ENCODE peak calls at places on chromosomes 3 and 15, in ten cellular contexts. Z is ascending aorta, B is kidney, N is fibroblast of lung, O is Panc1, Q is stomach, K is upper lobe of right lung, I is breast epithelium, V is tibial nerve, W is body of pancreas. J is an unnamed sample. For H3K9me3, the result is how much of the 10 kb centered on the place peaks cover.

GRCh38 chr3:107506458-107506857 is 16.3 kb upstream of the BBX start:
- DNase-seq in Z (no peak), B (no peak), N (peak), O (no peak), Q (no peak), K (no peak), I (no peak), V (no peak), W (no peak), J (no peak)

GRCh38 chr15:39345176-39345575 is 235.7 kb upstream of the THBS1 start:
- DNase-seq in Z (no peak), B (no peak), N (no peak), O (no peak), Q (no peak), K (no peak), I (no peak), V (no peak), W (no peak), J (no peak)

GRCh38 chr15:43516185-43516584 is 1.2 kb upstream of the MAP1A start:
- DNase-seq in Z (no peak), B (no peak), N (peak), O (no peak), Q (no peak), K (peak), I (no peak), V (no peak), W (peak), J (no peak)

GRCh38 chr15:85289677-85290365 is 90.6 kb upstream of the AKAP13 start:
- DNase-seq in Z (no peak), B (no peak), N (peak), O (peak), Q (peak), K (no peak), I (no peak), V (no peak), W (peak), J (no peak)

GRCh38 chr3:128946411-128946810 is 47.5 kb downstream of the CFAP92 start:
- DNase-seq in Z (no peak), B (no peak), N (no peak), O (no peak), Q (no peak), K (no peak), I (no peak), V (no peak), W (no peak), J (no peak)

GRCh38 chr3:62607287-62608029 is 234.1 kb upstream of the FEZF2 start:
- DNase-seq in Z (no peak), B (no peak), N (peak), O (no peak), Q (peak), K (peak), I (peak), V (no peak), W (peak), J (no peak)

GRCh38 chr3:139227165-139227564 is 116.7 kb upstream of the MRPS22 start:
- DNase-seq in Z (no peak), B (no peak), N (no peak), O (no peak), Q (peak), K (no peak), I (no peak), V (no peak), W (peak), J (no peak)

GRCh38 chr3:32432045-32432710 is 40.5 kb downstream of the CMTM7 start:
- DNase-seq in Z (no peak), B (no peak), N (no peak), O (no peak), Q (peak), K (no peak), I (peak), V (no peak), W (no peak), J (no peak)

GRCh38 chr15:65082303-65082958 is 5.9 kb downstream of the KBTBD13 start:
- DNase-seq in Z (no peak), B (no peak), N (no peak), O (no peak), Q (no peak), K (peak), I (no peak), V (no peak), W (no peak), J (no peak)

GRCh38 chr3:79249701-79250100 is 518.1 kb downstream of the ROBO1 start:
- DNase-seq in Z (no peak), B (no peak), N (peak), O (no peak), Q (no peak), K (no peak), I (no peak), V (no peak), W (no peak), J (no peak)

GRCh38 chr3:187403768-187404270 is 35.6 kb downstream of the RTP4 start:
- DNase-seq in Z (no peak), B (no peak), N (peak), O (peak), Q (no peak), K (no peak), I (no peak), V (no peak), W (peak), J (no peak)

DNA sequence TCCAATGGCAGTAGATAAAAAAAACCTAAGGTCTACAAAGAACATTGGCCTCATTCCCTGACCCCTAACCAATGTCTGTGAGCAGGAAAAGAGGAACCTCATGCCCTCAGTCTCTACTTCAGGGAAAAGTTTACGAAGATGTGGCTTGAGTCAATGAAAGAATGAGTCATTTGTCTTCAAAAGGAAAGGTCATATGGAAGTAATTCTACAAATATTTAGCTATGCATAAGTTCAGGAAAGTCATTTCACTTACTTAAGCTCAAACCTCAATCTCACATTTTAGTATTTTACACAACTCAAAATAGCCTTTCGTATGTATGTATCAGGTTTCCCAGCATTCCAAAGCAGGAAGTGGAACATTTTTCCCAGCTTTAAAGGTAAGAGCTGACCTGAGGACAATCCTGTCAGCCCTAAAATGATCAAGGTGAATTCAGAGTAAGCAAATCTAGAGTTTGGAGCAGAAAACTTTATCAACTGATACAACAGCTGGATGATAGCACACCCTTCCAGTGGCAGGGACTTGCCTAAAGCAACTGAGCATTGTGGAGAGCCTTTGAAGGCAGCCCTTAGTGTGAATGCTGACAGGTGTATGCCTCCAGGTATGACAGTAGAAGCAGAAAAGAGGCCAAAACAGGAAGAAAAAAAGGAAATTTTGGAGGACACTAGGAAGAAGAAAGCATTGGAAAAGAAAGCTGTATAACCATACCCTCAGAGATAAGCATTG is 53.9 kb upstream of the ACKR4 start:
- DNase-seq in Z (no peak), B (no peak), N (peak), O (peak), Q (no peak), K (no peak), I (no peak), V (no peak), W (no peak), J (no peak)
- H3K27ac ChIP-seq in Z (peak), B (no peak), N (peak), O (no peak), Q (no peak), K (no peak), I (peak), V (no peak), W (peak), J (no peak)

GRCh38 chr15:71747128-71748083 is 62.9 kb upstream of the NR2E3 start:
- DNase-seq in Z (no peak), B (no peak), N (peak), O (peak), Q (no peak), K (no peak), I (no peak), V (no peak), W (no peak), J (no peak)

GRCh38 chr15:71748327-71748726 is 62.0 kb upstream of the NR2E3 start:
- DNase-seq in Z (no peak), B (no peak), N (peak), O (no peak), Q (no peak), K (no peak), I (no peak), V (no peak), W (no peak), J (no peak)

GRCh38 chr15:71752085-71752484 is 58.3 kb upstream of the NR2E3 start:
- DNase-seq in Z (no peak), B (no peak), N (no peak), O (no peak), Q (no peak), K (no peak), I (no peak), V (no peak), W (no peak), J (no peak)

GRCh38 chr15:71746719-71747118 is 63.6 kb upstream of the NR2E3 start:
- DNase-seq in Z (no peak), B (no peak), N (no peak), O (no peak), Q (no peak), K (no peak), I (peak), V (no peak), W (no peak), J (no peak)

GRCh38 chr15:71749500-71749899 is 60.9 kb upstream of the NR2E3 start:
- DNase-seq in Z (no peak), B (no peak), N (no peak), O (no peak), Q (no peak), K (no peak), I (no peak), V (no peak), W (no peak), J (no peak)
- TF ChIP-seq CTCF in Z (no peak), B (no peak), N (no peak), O (no peak), Q (no peak), K (no peak), I (no peak), V (no peak), W (no peak), J (no peak)

GRCh38 chr15:69931159-69931558 is 166.6 kb downstream of the TLE3 start:
- DNase-seq in Z (no peak), B (no peak), N (no peak), O (no peak), Q (no peak), K (no peak), I (no peak), V (no peak), W (no peak), J (no peak)
- H3K9me3 ChIP-seq in Z (under half), B (under half), N (under half), O (under half), Q (under half), K (under half), I (under half), V (under half), W (under half), J (under half)

GRCh38 chr3:50648297-50648696 is 26.4 kb upstream of the DOCK3 start:
- DNase-seq in Z (no peak), B (no peak), N (no peak), O (no peak), Q (no peak), K (no peak), I (no peak), V (no peak), W (no peak), J (no peak)
- H3K27ac ChIP-seq in Z (no peak), B (no peak), N (no peak), O (no peak), Q (peak), K (no peak), I (no peak), V (no peak), W (no peak), J (no peak)

DNA sequence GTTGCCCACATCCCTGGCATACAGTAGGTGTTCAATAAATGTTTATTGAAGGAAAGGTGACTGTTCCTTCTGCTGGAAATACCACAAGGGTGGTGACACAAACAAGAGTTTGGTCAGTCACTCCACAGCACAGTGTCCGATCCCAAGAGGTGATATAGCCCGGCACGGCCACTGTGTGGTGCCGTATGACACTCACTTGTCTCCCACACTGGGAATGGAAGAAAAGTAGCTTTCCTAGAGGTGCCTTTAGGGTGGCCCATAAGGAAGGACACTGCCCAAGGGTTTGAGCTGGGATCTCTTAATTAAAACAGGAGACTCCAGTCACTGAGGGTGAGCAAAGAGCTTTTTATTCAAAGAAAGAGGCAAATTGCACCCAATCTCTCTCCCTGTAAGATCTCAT is 40.5 kb downstream of the TGM4 start:
- DNase-seq in Z (no peak), B (no peak), N (no peak), O (no peak), Q (no peak), K (no peak), I (no peak), V (no peak), W (no peak), J (no peak)
- TF ChIP-seq CTCF in Z (no peak), B (peak), N (peak), O (peak), Q (no peak), K (peak), I (no peak), V (no peak), W (no peak), J (peak)

DNA sequence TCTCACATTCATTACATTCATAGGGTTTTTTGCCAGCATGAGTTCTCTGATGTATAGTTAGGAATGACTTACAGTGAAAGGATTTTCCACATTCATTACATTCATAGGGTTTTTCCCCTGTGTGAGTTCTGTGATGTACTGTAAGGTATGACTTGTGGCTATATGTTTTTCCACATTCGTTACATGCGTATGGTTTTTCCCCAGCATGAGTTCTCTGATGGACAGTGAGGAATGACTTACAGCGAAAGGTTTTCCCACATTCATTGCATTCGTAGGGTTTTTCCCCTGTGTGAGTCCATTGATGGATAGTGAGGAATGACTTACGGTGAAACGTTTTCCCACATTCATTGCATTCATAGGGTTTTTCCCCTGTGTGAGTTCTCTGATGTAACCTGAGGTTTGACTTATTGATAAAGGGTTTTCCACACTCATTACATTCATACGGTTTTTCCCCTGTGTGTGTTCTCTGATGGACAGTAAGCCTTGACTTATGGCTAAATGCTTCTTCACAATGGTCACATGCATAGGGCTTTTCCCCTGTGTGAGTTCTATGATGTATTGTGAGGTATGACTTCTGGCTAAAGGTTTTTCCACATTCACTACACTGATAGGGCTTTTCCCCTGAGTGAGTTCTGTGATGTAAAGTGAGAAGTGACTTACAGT is 47.4 kb downstream of the ZNF717 start:
- DNase-seq in Z (no peak), B (no peak), N (peak), O (no peak), Q (no peak), K (no peak), I (no peak), V (no peak), W (no peak), J (no peak)
- H3K9me3 ChIP-seq in Z (half or more), B (half or more), N (under half), O (under half), Q (half or more), K (half or more), I (half or more), V (half or more), W (half or more), J (half or more)

GRCh38 chr3:89490129-89490528 is 382.7 kb downstream of the EPHA3 start:
- DNase-seq in Z (no peak), B (no peak), N (no peak), O (no peak), Q (no peak), K (no peak), I (no peak), V (no peak), W (no peak), J (no peak)

DNA sequence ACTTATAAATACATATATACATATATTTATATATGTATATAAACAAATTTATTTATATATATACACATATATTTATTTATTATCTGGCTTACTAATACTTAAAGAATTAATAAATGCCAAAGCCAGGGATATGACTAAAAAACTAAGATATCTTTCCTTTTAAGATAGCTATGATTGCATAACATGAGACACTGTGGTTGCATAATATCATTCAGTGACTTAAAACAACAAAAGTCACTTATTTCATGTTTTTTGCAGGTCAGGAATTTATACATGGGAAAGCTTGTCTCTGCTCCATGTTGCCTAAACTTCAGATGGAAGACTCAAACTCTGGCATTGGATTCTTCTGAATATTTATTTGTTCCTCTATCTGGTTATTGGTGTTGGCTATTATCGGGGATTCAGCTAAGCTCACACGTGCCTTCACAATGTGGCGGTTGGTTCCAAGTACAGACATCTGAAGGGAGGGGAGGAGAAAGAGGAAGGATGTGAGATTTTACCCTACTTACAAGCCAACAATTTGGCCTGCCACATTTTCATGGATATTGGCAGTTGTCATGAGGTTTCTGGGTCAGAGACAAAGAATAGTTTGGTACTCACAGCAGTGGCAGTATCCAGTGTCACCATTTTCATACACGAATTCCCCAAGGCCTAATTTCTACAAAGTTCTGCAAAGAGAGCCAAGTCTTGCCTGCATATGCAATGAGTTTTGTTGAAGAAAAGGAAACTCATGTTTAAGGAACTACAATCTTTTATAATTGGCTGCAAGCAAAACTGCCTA is 381.6 kb downstream of the EPHA3 start:
- DNase-seq in Z (no peak), B (no peak), N (peak), O (no peak), Q (no peak), K (no peak), I (no peak), V (no peak), W (no peak), J (no peak)
- H3K27ac ChIP-seq in Z (no peak), B (no peak), N (no peak), O (no peak), Q (no peak), K (no peak), I (no peak), V (no peak), W (no peak), J (no peak)

GRCh38 chr3:182414586-182414985 is 378.7 kb upstream of the ATP11B start:
- DNase-seq in Z (no peak), B (no peak), N (no peak), O (no peak), Q (no peak), K (no peak), I (no peak), V (no peak), W (no peak), J (no peak)
- TF ChIP-seq CTCF in Z (no peak), B (no peak), N (no peak), O (no peak), Q (no peak), K (no peak), I (no peak), V (no peak), W (no peak), J (no peak)

DNA sequence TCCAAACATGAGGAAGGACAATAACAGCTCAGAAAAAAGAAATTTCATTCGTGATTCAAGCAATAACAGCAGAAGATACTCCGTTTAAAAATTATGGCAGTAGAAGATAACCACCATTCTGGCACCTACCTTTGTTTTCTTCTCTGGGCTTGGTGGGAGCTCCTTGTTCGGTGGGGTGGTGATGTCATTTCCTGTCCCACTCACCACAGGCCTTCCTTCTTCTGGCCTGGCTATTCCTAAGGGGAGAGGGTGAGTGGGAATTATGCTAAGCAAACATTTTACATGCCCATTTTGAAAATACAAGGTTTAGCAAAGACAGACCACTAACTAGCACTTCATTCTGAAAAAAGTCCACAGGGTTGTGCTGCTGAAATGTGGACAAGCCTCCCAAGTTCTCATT is 74.3 kb downstream of the DHX30 start:
- DNase-seq in Z (no peak), B (no peak), N (no peak), O (no peak), Q (no peak), K (no peak), I (no peak), V (no peak), W (no peak), J (no peak)
- H3K9me3 ChIP-seq in Z (under half), B (under half), N (under half), O (under half), Q (under half), K (under half), I (under half), V (under half), W (under half), J (under half)

J was measured in esophagus squamous epithelium.